ENCODE peak calls at places on chromosomes 3 and 15, in eight cellular contexts. F is GM12865; B is AG10803; T is fibroblast of pulmonary artery; J is GM06990; S is right lobe of liver; M is activated CD8-positive, alpha-beta T cell treated with anti-CD3 and anti-CD28 coated beads for 36 hours; E is dorsolateral prefrontal cortex. N is an unnamed sample.

GRCh38 chr3:126777366-126777765 is 73.3 kb downstream of the CHCHD6 start:
- DNase-seq in F (no peak), B (no peak), T (no peak), J (no peak), S (no peak), M (no peak), E (no peak), N (no peak)

GRCh38 chr3:139762307-139762706 is 84.5 kb upstream of the NMNAT3 start:
- DNase-seq in F (no peak), B (no peak), T (no peak), J (no peak), S (no peak), M (no peak), E (no peak), N (no peak)

GRCh38 chr15:62108411-62108810 is 41.6 kb downstream of the C2CD4A start:
- DNase-seq in F (no peak), B (no peak), T (peak; percentile 70), J (no peak), S (no peak), M (no peak), E (no peak), N (no peak)

GRCh38 chr3:12875857-12876451 is 34.6 kb upstream of the RPL32 start:
- DNase-seq in F (peak; percentile 24), B (no peak), T (no peak), J (no peak), S (no peak), M (peak; percentile 24), E (no peak), N (peak; percentile 54)

GRCh38 chr15:92645051-92645631 is 10.4 kb downstream of the FAM174B start:
- DNase-seq in F (no peak), B (no peak), T (no peak), J (no peak), S (peak; percentile 14), M (no peak), E (no peak), N (no peak)

GRCh38 chr15:48472756-48473155 is 141.5 kb downstream of the DUT start:
- DNase-seq in F (no peak), B (peak; percentile 56), T (peak; percentile 63), J (no peak), S (no peak), M (no peak), E (no peak), N (no peak)

GRCh38 chr3:143188881-143189280 is 69.3 kb downstream of the CHST2 start:
- DNase-seq in F (no peak), B (no peak), T (no peak), J (no peak), S (no peak), M (no peak), E (no peak), N (no peak)

GRCh38 chr3:119518026-119518425 is 19.7 kb downstream of the TIMMDC1 start:
- DNase-seq in F (no peak), B (no peak), T (no peak), J (no peak), S (no peak), M (no peak), E (no peak), N (no peak)

GRCh38 chr15:63492541-63493077 is 11.8 kb upstream of the USP3 start:
- DNase-seq in F (no peak), B (peak; percentile 51), T (peak; percentile 45), J (no peak), S (no peak), M (no peak), E (no peak), N (no peak)

GRCh38 chr3:184184546-184185234 is 1.3 kb upstream of the ABCF3 start:
- DNase-seq in F (no peak), B (no peak), T (no peak), J (no peak), S (no peak), M (no peak), E (no peak), N (no peak)

GRCh38 chr15:68700395-68701123 is 120.1 kb downstream of the ANP32A start:
- DNase-seq in F (no peak), B (peak; percentile 59), T (peak; percentile 69), J (no peak), S (no peak), M (no peak), E (peak; percentile 80), N (no peak)

GRCh38 chr15:71295242-71296031 is 180.2 kb downstream of the THSD4 start:
- DNase-seq in F (peak; percentile 16), B (peak; percentile 99), T (peak; percentile 96), J (no peak), S (no peak), M (no peak), E (no peak), N (no peak)

GRCh38 chr15:44028349-44028748 is 166.7 kb downstream of the FRMD5 start:
- DNase-seq in F (no peak), B (no peak), T (peak; percentile 25), J (no peak), S (no peak), M (peak; percentile 27), E (no peak), N (no peak)

GRCh38 chr3:18556001-18556408 is 130.9 kb upstream of the SATB1 start:
- DNase-seq in F (no peak), B (no peak), T (no peak), J (no peak), S (no peak), M (peak; percentile 65), E (no peak), N (no peak)

GRCh38 chr3:34155108-34155507 is 356.7 kb downstream of the PDCD6IP start:
- DNase-seq in F (no peak), B (no peak), T (no peak), J (no peak), S (no peak), M (no peak), E (no peak), N (no peak)

GRCh38 chr3:126661532-126661931 is 6.6 kb upstream of the TXNRD3 start:
- DNase-seq in F (no peak), B (no peak), T (no peak), J (no peak), S (no peak), M (no peak), E (no peak), N (no peak)

GRCh38 chr3:179079537-179079936 is 7.9 kb upstream of the ZMAT3 start:
- DNase-seq in F (no peak), B (no peak), T (no peak), J (no peak), S (no peak), M (no peak), E (no peak), N (no peak)
- TF ChIP-seq CTCF in F (no peak), B (no peak), T (no peak), J (no peak), S (no peak), M (no peak), E (no peak), N (no peak)

DNA sequence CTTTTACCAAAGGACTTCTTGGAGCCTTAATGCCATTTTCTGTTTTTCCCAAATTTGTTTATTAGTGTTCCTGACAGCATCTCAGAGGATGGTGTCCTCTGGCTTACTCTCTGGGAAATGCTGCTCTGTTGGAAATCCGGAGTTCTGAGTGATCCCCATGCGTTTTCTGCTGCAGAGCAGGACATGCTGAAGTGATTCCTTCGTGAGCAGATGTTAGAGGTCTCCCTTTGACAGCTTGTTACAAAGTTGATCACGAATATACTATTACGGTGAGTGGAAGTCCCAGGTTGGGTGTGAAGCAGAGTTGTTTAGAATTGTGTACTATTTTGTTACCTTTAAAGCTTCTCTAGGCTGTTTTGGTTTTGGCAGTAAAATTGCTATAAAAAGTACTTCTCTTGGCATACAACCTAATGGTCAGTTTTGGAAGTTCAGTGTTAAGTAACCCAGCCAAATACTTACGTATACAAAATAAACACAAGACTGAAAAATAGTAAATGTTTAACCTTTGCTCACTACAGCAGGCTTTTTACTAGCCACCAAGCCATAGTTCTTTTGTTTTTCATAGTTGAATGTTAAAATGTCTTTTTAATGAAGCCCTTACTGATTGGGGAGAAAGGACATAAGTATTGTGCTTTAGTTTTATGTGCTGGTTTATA is 15.0 kb upstream of the GOLGA6L9 start:
- DNase-seq in F (no peak), B (peak; percentile 2), T (peak; percentile 8), J (no peak), S (no peak), M (no peak), E (no peak), N (no peak)
- TF ChIP-seq CTCF in F (no peak), B (no peak), T (no peak), J (no peak), S (peak; percentile 26), M (no peak), E (no peak), N (no peak)

GRCh38 chr3:165210132-165210531 is 13.9 kb upstream of the SLITRK3 start:
- DNase-seq in F (no peak), B (no peak), T (no peak), J (no peak), S (no peak), M (no peak), E (no peak), N (no peak)
- TF ChIP-seq CTCF in F (peak; percentile 14), B (peak; percentile 22), T (peak; percentile 35), J (no peak), S (peak; percentile 43), M (no peak), E (peak; percentile 61), N (no peak)

GRCh38 chr3:66991478-66991877 is 6.6 kb upstream of the KBTBD8 start:
- DNase-seq in F (no peak), B (peak; percentile 78), T (peak; percentile 94), J (no peak), S (no peak), M (no peak), E (no peak), N (no peak)

GRCh38 chr3:66994588-66994987 is 3.5 kb upstream of the KBTBD8 start:
- DNase-seq in F (no peak), B (no peak), T (no peak), J (no peak), S (no peak), M (no peak), E (no peak), N (no peak)

GRCh38 chr3:66989241-66989640 is 8.9 kb upstream of the KBTBD8 start:
- DNase-seq in F (no peak), B (no peak), T (no peak), J (no peak), S (no peak), M (no peak), E (no peak), N (no peak)

GRCh38 chr3:66989860-66990696 is 8.0 kb upstream of the KBTBD8 start:
- DNase-seq in F (peak; percentile 77), B (no peak), T (no peak), J (no peak), S (no peak), M (peak; percentile 10), E (no peak), N (peak; percentile 35)

GRCh38 chr3:66993082-66993481 is 5.0 kb upstream of the KBTBD8 start:
- DNase-seq in F (no peak), B (no peak), T (no peak), J (no peak), S (no peak), M (no peak), E (no peak), N (no peak)
- TF ChIP-seq CTCF in F (no peak), B (no peak), T (no peak), J (no peak), S (no peak), M (no peak), E (no peak), N (no peak)

GRCh38 chr3:49017978-49018706 is at the start of gene DALRD3:
- DNase-seq in F (peak; percentile 88), B (peak; percentile 47), T (peak; percentile 53), J (peak; percentile 81), S (peak; percentile 75), M (peak; percentile 71), E (peak; percentile 61), N (peak; percentile 85)
- TF ChIP-seq CTCF in F (no peak), B (no peak), T (no peak), J (no peak), S (no peak), M (no peak), E (peak; percentile 11), N (no peak)

N was measured in GM10248.